ENCODE peak calls at places on chromosome 22, in eight cellular contexts. H, F, O, B, K, Y, T and C are unnamed samples.

GRCh38 chr22:22210375-22210774 is 34.2 kb upstream of the VPREB1 start:
- DNase-seq in H (peak), F (peak), Y (no peak), O (no peak), T (no peak), K (no peak), B (no peak), C (no peak)

GRCh38 chr22:26432619-26433311 is 3.7 kb downstream of the ASPHD2 start:
- DNase-seq in K (no peak), T (no peak), Y (no peak), B (no peak), O (no peak), F (no peak), H (no peak), C (no peak)

GRCh38 chr22:48824673-48825651 is 1002.7 kb downstream of the BRD1 start:
- DNase-seq in F (no peak), H (no peak), O (no peak), T (no peak), B (peak), Y (no peak), K (no peak), C (peak)

GRCh38 chr22:24096401-24097115 is 84.7 kb upstream of the SUSD2 start:
- DNase-seq in Y (no peak), O (no peak), T (no peak), F (no peak), B (no peak), H (no peak), K (no peak), C (no peak)

GRCh38 chr22:41914611-41915034 is 251 bp downstream of the SHISA8 start:
- DNase-seq in O (no peak), T (no peak), B (no peak), H (no peak), Y (no peak), K (no peak), F (no peak), C (no peak)

GRCh38 chr22:40224702-40225101 is 47.0 kb downstream of the TNRC6B start:
- DNase-seq in T (no peak), F (peak), B (no peak), O (no peak), H (peak), K (no peak), Y (no peak), C (no peak)

GRCh38 chr22:46287873-46288751 is 8.6 kb upstream of the GTSE1 start:
- DNase-seq in F (peak), T (peak), H (no peak), O (no peak), Y (no peak), K (no peak), B (no peak), C (no peak)

GRCh38 chr22:24953294-24954113 is 988 bp downstream of the KIAA1671 start:
- DNase-seq in T (peak), O (no peak), K (no peak), Y (no peak), H (no peak), B (no peak), F (no peak), C (no peak)

GRCh38 chr22:25453557-25453956 is 110.9 kb upstream of the GRK3 start:
- DNase-seq in K (no peak), F (peak), O (no peak), Y (no peak), B (no peak), T (no peak), H (no peak), C (no peak)

GRCh38 chr22:42978453-42979103 is 36.4 kb downstream of the PACSIN2 start:
- DNase-seq in H (no peak), F (no peak), T (no peak), Y (no peak), K (no peak), B (peak), O (no peak), C (peak)

GRCh38 chr22:24046024-24046423 is 34.9 kb downstream of the CABIN1 start:
- DNase-seq in F (no peak), H (no peak), Y (no peak), B (no peak), K (no peak), O (no peak), T (no peak), C (no peak)

GRCh38 chr22:39519681-39520053 is 695 bp upstream of the ATF4 start:
- DNase-seq in H (no peak), F (no peak), T (no peak), B (peak), Y (no peak), K (no peak), O (no peak), C (peak)

GRCh38 chr22:45771711-45772110 is 100.1 kb downstream of the ATXN10 start:
- DNase-seq in B (no peak), F (no peak), K (no peak), T (no peak), H (no peak), Y (no peak), O (no peak), C (no peak)

GRCh38 chr22:50250249-50250554 is 863 bp downstream of the HDAC10 start:
- DNase-seq in B (no peak), F (no peak), Y (no peak), H (no peak), K (no peak), T (no peak), O (no peak), C (no peak)

GRCh38 chr22:24845036-24845918 is 39.3 kb downstream of the SGSM1 start:
- DNase-seq in Y (no peak), F (no peak), K (peak), O (no peak), B (no peak), T (no peak), H (no peak), C (no peak)

GRCh38 chr22:28769394-28770085 is 3.0 kb upstream of the CCDC117 start:
- DNase-seq in H (no peak), F (no peak), K (no peak), O (no peak), B (no peak), T (peak), Y (no peak), C (no peak)

GRCh38 chr22:49583886-49584505 is 243.7 kb downstream of the BRD1 start:
- DNase-seq in T (no peak), K (no peak), F (no peak), O (no peak), B (no peak), H (no peak), Y (no peak), C (no peak)

GRCh38 chr22:19038164-19038546 is 84.1 kb downstream of the DGCR2 start:
- DNase-seq in F (no peak), Y (no peak), O (no peak), T (peak), H (no peak), B (no peak), K (no peak), C (no peak)

GRCh38 chr22:47432683-47433082 is 670.2 kb downstream of the TBC1D22A start:
- DNase-seq in K (no peak), T (no peak), O (no peak), Y (peak), B (no peak), H (no peak), F (no peak), C (no peak)

GRCh38 chr22:43277091-43277490 is 66.1 kb downstream of the SCUBE1 start:
- DNase-seq in H (no peak), T (no peak), B (no peak), O (no peak), F (no peak), Y (no peak), K (no peak), C (no peak)

GRCh38 chr22:20013382-20013871 is 3.2 kb downstream of the ARVCF start:
- DNase-seq in Y (no peak), B (peak), K (no peak), O (no peak), T (peak), H (peak), F (peak), C (peak)

GRCh38 chr22:23137905-23138520 is 3.8 kb downstream of the RSPH14 start:
- DNase-seq in B (no peak), F (peak), O (no peak), H (peak), T (no peak), Y (no peak), K (no peak), C (peak)

GRCh38 chr22:37860796-37861421 is 11.7 kb downstream of the EIF3L start:
- DNase-seq in Y (no peak), O (no peak), K (no peak), F (no peak), T (no peak), B (no peak), H (no peak), C (no peak)

GRCh38 chr22:23832226-23833016 is 6.4 kb downstream of the DERL3 start:
- DNase-seq in Y (no peak), T (peak), O (no peak), H (no peak), B (no peak), F (no peak), K (no peak), C (no peak)

GRCh38 chr22:17562906-17563870 is at the start of gene SLC25A18:
- DNase-seq in K (no peak), B (peak), O (no peak), H (no peak), Y (no peak), F (no peak), T (no peak), C (peak)